ENCODE peak calls at places on chromosomes 11 and 22, in six cellular contexts. One of them, this sample, is unnamed.

GRCh38 chr11:65041206-65042035 is at the start of gene SAC3D1:
- DNase-seq in K562: peak
- DNase-seq in endothelial cell of umbilical vein: peak
- DNase-seq in A549: peak
- DNase-seq in GM12878: no peak
- DNase-seq in HepG2: no peak
- DNase-seq in this sample: no peak

GRCh38 chr11:67268684-67269268 is 2.5 kb downstream of the GRK2 start:
- DNase-seq in HepG2: no peak
- DNase-seq in K562: no peak
- DNase-seq in endothelial cell of umbilical vein: no peak
- DNase-seq in GM12878: no peak
- DNase-seq in A549: no peak
- DNase-seq in this sample: no peak

GRCh38 chr11:98289592-98289991 is 731.2 kb upstream of the CNTN5 start:
- DNase-seq in A549: no peak
- DNase-seq in endothelial cell of umbilical vein: no peak
- DNase-seq in HepG2: no peak
- DNase-seq in K562: no peak
- DNase-seq in GM12878: no peak
- DNase-seq in this sample: no peak

GRCh38 chr11:65280646-65281045 is 18.9 kb downstream of the POLA2 start:
- DNase-seq in HepG2: no peak
- DNase-seq in K562: no peak
- DNase-seq in GM12878: no peak
- DNase-seq in endothelial cell of umbilical vein: peak
- DNase-seq in A549: no peak
- DNase-seq in this sample: no peak

GRCh38 chr11:41826129-41826528 is 366.7 kb upstream of the LRRC4C start:
- DNase-seq in endothelial cell of umbilical vein: no peak
- DNase-seq in A549: no peak
- DNase-seq in HepG2: no peak
- DNase-seq in K562: no peak
- DNase-seq in GM12878: no peak
- DNase-seq in this sample: no peak

GRCh38 chr22:28955817-28956216 is 72.4 kb downstream of the ZNRF3 start:
- DNase-seq in GM12878: peak
- DNase-seq in endothelial cell of umbilical vein: no peak
- DNase-seq in A549: no peak
- DNase-seq in HepG2: no peak
- DNase-seq in K562: no peak
- DNase-seq in this sample: peak

GRCh38 chr22:28594784-28595324 is 84.8 kb downstream of the TTC28 start:
- DNase-seq in GM12878: no peak
- DNase-seq in K562: peak
- DNase-seq in HepG2: peak
- DNase-seq in A549: peak
- DNase-seq in endothelial cell of umbilical vein: peak
- DNase-seq in this sample: peak

GRCh38 chr22:32847067-32847491 is 45.6 kb downstream of the TIMP3 start:
- DNase-seq in HepG2: no peak
- DNase-seq in K562: no peak
- DNase-seq in GM12878: no peak
- DNase-seq in endothelial cell of umbilical vein: no peak
- DNase-seq in A549: no peak
- DNase-seq in this sample: no peak

GRCh38 chr22:24233235-24233634 is 11.6 kb downstream of the GGT5 start:
- DNase-seq in GM12878: no peak
- DNase-seq in endothelial cell of umbilical vein: no peak
- DNase-seq in A549: no peak
- DNase-seq in K562: peak
- DNase-seq in HepG2: no peak
- DNase-seq in this sample: no peak

GRCh38 chr11:35815556-35816315 is 128.1 kb upstream of the LDLRAD3 start:
- DNase-seq in endothelial cell of umbilical vein: no peak
- DNase-seq in HepG2: no peak
- DNase-seq in A549: no peak
- DNase-seq in GM12878: no peak
- DNase-seq in K562: no peak
- DNase-seq in this sample: no peak

GRCh38 chr11:78350646-78351165 is 66.9 kb downstream of the GAB2 start:
- DNase-seq in HepG2: no peak
- DNase-seq in A549: no peak
- DNase-seq in endothelial cell of umbilical vein: peak
- DNase-seq in GM12878: peak
- DNase-seq in K562: no peak
- DNase-seq in this sample: peak

GRCh38 chr22:18000441-18001039 is 23.8 kb downstream of the MICAL3 start:
- DNase-seq in A549: no peak
- DNase-seq in endothelial cell of umbilical vein: peak
- DNase-seq in HepG2: no peak
- DNase-seq in K562: no peak
- DNase-seq in GM12878: no peak
- DNase-seq in this sample: peak

GRCh38 chr11:7609015-7609414 is 64.3 kb downstream of the CYB5R2 start:
- DNase-seq in GM12878: no peak
- DNase-seq in A549: no peak
- DNase-seq in HepG2: no peak
- DNase-seq in endothelial cell of umbilical vein: no peak
- DNase-seq in K562: no peak
- DNase-seq in this sample: no peak

GRCh38 chr22:49967333-49968241 is 7.0 kb downstream of the PIM3 start:
- DNase-seq in endothelial cell of umbilical vein: no peak
- DNase-seq in HepG2: peak
- DNase-seq in GM12878: no peak
- DNase-seq in K562: no peak
- DNase-seq in A549: no peak
- DNase-seq in this sample: no peak

GRCh38 chr11:19072464-19072863 is 11.9 kb upstream of the MRGPRX2 start:
- DNase-seq in HepG2: no peak
- DNase-seq in A549: no peak
- DNase-seq in K562: no peak
- DNase-seq in GM12878: no peak
- DNase-seq in endothelial cell of umbilical vein: no peak
- DNase-seq in this sample: no peak

GRCh38 chr11:94649254-94649653 is 82.1 kb downstream of the PIWIL4 start:
- DNase-seq in endothelial cell of umbilical vein: no peak
- DNase-seq in GM12878: no peak
- DNase-seq in A549: no peak
- DNase-seq in K562: no peak
- DNase-seq in HepG2: no peak
- DNase-seq in this sample: no peak

GRCh38 chr11:132643239-132643638 is 889.1 kb downstream of the OPCML start:
- DNase-seq in A549: no peak
- DNase-seq in HepG2: no peak
- DNase-seq in GM12878: no peak
- DNase-seq in endothelial cell of umbilical vein: no peak
- DNase-seq in K562: no peak
- DNase-seq in this sample: no peak

GRCh38 chr11:11422291-11423128 is 69.5 kb upstream of the CSNK2A3 start:
- DNase-seq in GM12878: no peak
- DNase-seq in A549: no peak
- DNase-seq in endothelial cell of umbilical vein: no peak
- DNase-seq in HepG2: no peak
- DNase-seq in K562: no peak
- DNase-seq in this sample: no peak

GRCh38 chr11:96278039-96278897 is 64.7 kb downstream of the MAML2 start:
- DNase-seq in K562: no peak
- DNase-seq in endothelial cell of umbilical vein: no peak
- DNase-seq in GM12878: no peak
- DNase-seq in A549: no peak
- DNase-seq in HepG2: no peak
- DNase-seq in this sample: no peak

GRCh38 chr11:73170140-73170539 is 28.0 kb upstream of the FCHSD2 start:
- DNase-seq in HepG2: no peak
- DNase-seq in A549: no peak
- DNase-seq in K562: no peak
- DNase-seq in GM12878: no peak
- DNase-seq in endothelial cell of umbilical vein: no peak
- DNase-seq in this sample: no peak

GRCh38 chr11:121829159-121829643 is 286.8 kb downstream of the BLID start:
- DNase-seq in HepG2: no peak
- DNase-seq in A549: no peak
- DNase-seq in GM12878: no peak
- DNase-seq in K562: no peak
- DNase-seq in endothelial cell of umbilical vein: peak
- DNase-seq in this sample: peak

GRCh38 chr11:6259638-6260019 is at the start of gene CCKBR:
- DNase-seq in K562: no peak
- DNase-seq in HepG2: no peak
- DNase-seq in A549: no peak
- DNase-seq in endothelial cell of umbilical vein: no peak
- DNase-seq in GM12878: no peak
- DNase-seq in this sample: no peak

GRCh38 chr11:75328426-75329277 is 22.8 kb downstream of the ARRB1 start:
- DNase-seq in GM12878: peak
- DNase-seq in endothelial cell of umbilical vein: peak
- DNase-seq in A549: peak
- DNase-seq in K562: peak
- DNase-seq in HepG2: peak
- DNase-seq in this sample: peak

GRCh38 chr11:124837491-124837856 is 27.8 kb upstream of the ROBO3 start:
- DNase-seq in K562: peak
- DNase-seq in HepG2: peak
- DNase-seq in endothelial cell of umbilical vein: peak
- DNase-seq in GM12878: peak
- DNase-seq in A549: peak
- DNase-seq in this sample: peak

GRCh38 chr11:117903505-117904382 is 25.5 kb downstream of the TMPRSS13 start:
- DNase-seq in endothelial cell of umbilical vein: no peak
- DNase-seq in K562: no peak
- DNase-seq in HepG2: no peak
- DNase-seq in A549: no peak
- DNase-seq in GM12878: no peak
- DNase-seq in this sample: no peak

GRCh38 chr11:47186076-47186936 is at the start of gene PACSIN3:
- DNase-seq in HepG2: peak
- DNase-seq in A549: peak
- DNase-seq in GM12878: no peak
- DNase-seq in K562: peak
- DNase-seq in endothelial cell of umbilical vein: peak
- DNase-seq in this sample: peak
- TF ChIP-seq CTCF in HepG2: no peak
- TF ChIP-seq CTCF in A549: no peak
- TF ChIP-seq CTCF in GM12878: no peak
- TF ChIP-seq CTCF in K562: no peak
- TF ChIP-seq CTCF in endothelial cell of umbilical vein: no peak
- TF ChIP-seq CTCF in this sample: no peak

GRCh38 chr11:123452799-123453198 is 22.7 kb downstream of the GRAMD1B start:
- DNase-seq in A549: no peak
- DNase-seq in HepG2: no peak
- DNase-seq in K562: no peak
- DNase-seq in endothelial cell of umbilical vein: no peak
- DNase-seq in GM12878: no peak
- DNase-seq in this sample: no peak

GRCh38 chr11:123457187-123457770 is 27.2 kb downstream of the GRAMD1B start:
- DNase-seq in HepG2: no peak
- DNase-seq in K562: no peak
- DNase-seq in A549: no peak
- DNase-seq in endothelial cell of umbilical vein: no peak
- DNase-seq in GM12878: no peak
- DNase-seq in this sample: peak

GRCh38 chr11:123451183-123451907 is 21.3 kb downstream of the GRAMD1B start:
- DNase-seq in A549: no peak
- DNase-seq in endothelial cell of umbilical vein: no peak
- DNase-seq in HepG2: no peak
- DNase-seq in GM12878: no peak
- DNase-seq in K562: no peak
- DNase-seq in this sample: no peak

GRCh38 chr11:123454796-123455195 is 24.7 kb downstream of the GRAMD1B start:
- DNase-seq in A549: no peak
- DNase-seq in HepG2: no peak
- DNase-seq in endothelial cell of umbilical vein: no peak
- DNase-seq in K562: no peak
- DNase-seq in GM12878: no peak
- DNase-seq in this sample: no peak

GRCh38 chr11:123454060-123454651 is 24.1 kb downstream of the GRAMD1B start:
- DNase-seq in endothelial cell of umbilical vein: peak
- DNase-seq in GM12878: no peak
- DNase-seq in K562: no peak
- DNase-seq in A549: peak
- DNase-seq in HepG2: no peak
- DNase-seq in this sample: peak
- TF ChIP-seq MYC in endothelial cell of umbilical vein: no peak
- TF ChIP-seq MYC in GM12878: no peak
- TF ChIP-seq MYC in K562: no peak
- TF ChIP-seq MYC in A549: no peak
- TF ChIP-seq MYC in HepG2: no peak
- TF ChIP-seq MYC in this sample: no peak

DNA sequence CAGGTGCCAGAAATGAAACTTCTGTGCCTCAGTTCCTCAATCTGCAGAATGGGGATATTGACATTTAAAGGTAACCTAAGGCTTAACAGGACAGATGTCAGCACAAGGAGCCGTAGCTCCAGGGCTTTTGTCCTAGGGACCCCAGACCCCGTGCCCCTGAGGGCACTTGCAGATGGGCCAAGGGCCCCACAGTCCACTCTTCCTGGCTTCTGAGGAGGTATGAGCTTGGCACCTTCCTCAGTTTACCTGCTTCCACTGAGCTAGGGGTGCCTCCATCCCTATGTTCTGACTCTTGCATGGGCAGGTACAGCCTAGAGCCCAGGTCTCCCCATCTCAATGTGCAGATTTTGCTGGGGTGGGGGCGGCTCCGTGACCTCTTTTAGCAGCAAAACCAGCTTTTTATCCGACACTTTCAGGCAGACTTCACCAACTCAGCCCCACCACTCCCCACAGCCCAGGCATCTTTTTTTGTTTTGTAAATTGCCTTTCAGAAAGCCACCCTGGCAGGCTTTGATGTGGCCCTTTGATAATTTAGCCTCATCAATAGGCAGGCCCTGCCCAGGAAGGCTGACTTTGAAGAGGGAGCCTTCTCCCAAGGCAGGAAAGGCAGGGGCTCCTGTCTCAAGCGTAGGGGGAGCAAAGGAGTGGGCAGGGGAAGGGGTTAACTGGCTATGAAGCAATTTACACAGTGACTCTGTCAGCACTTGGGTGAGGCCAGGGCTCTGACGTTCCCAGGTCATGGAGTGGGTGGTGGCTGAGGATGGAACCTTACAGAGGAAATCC is 23.7 kb upstream of the FGF3 start:
- DNase-seq in GM12878: no peak
- DNase-seq in A549: no peak
- DNase-seq in endothelial cell of umbilical vein: no peak
- DNase-seq in K562: no peak
- DNase-seq in HepG2: no peak
- DNase-seq in this sample: no peak
- TF ChIP-seq POLR2A in GM12878: no peak
- TF ChIP-seq POLR2A in A549: no peak
- TF ChIP-seq POLR2A in endothelial cell of umbilical vein: no peak
- TF ChIP-seq POLR2A in K562: no peak
- TF ChIP-seq POLR2A in HepG2: no peak
- TF ChIP-seq POLR2A in this sample: no peak

GRCh38 chr22:35409783-35410662 is 10.1 kb downstream of the MCM5 start:
- DNase-seq in HepG2: no peak
- DNase-seq in endothelial cell of umbilical vein: no peak
- DNase-seq in GM12878: peak
- DNase-seq in A549: no peak
- DNase-seq in K562: no peak
- DNase-seq in this sample: peak
- TF ChIP-seq CTCF in HepG2: no peak
- TF ChIP-seq CTCF in endothelial cell of umbilical vein: no peak
- TF ChIP-seq CTCF in GM12878: no peak
- TF ChIP-seq CTCF in A549: no peak
- TF ChIP-seq CTCF in K562: no peak
- TF ChIP-seq CTCF in this sample: no peak

This sample was measured in NB4.